ENCODE peak calls at places on chromosomes 13 and 19, in five cellular contexts. S, E, W, I and Q are unnamed samples.

GRCh38 chr19:1284979-1285736 is 515 bp upstream of the EFNA2 start:
- DNase-seq in W (no peak), I (no peak), S (peak), E (no peak), Q (no peak)

GRCh38 chr19:10898633-10899032 is 27.3 kb downstream of the CARM1 start:
- DNase-seq in W (no peak), S (no peak), I (no peak), E (no peak), Q (no peak)

GRCh38 chr13:23510544-23510916 is 59.7 kb upstream of the TNFRSF19 start:
- DNase-seq in W (no peak), E (no peak), S (no peak), I (no peak), Q (no peak)

GRCh38 chr13:29573190-29573589 is 22.3 kb downstream of the SLC7A1 start:
- DNase-seq in W (peak), I (no peak), E (no peak), S (no peak), Q (no peak)

GRCh38 chr19:1601613-1602064 is 3.6 kb downstream of the UQCR11 start:
- DNase-seq in E (peak), S (no peak), W (no peak), I (no peak), Q (no peak)

GRCh38 chr19:57406516-57407123 is 4.3 kb upstream of the ZNF17 start:
- DNase-seq in S (peak), W (peak), I (peak), E (peak), Q (peak)

GRCh38 chr19:14138576-14139265 is 2.3 kb upstream of the ASF1B start:
- DNase-seq in W (no peak), S (no peak), E (no peak), I (no peak), Q (no peak)

GRCh38 chr19:15508035-15508710 is at the start of gene CYP4F22:
- DNase-seq in E (peak), W (no peak), I (no peak), S (no peak), Q (no peak)

GRCh38 chr19:15299568-15300409 is 32.5 kb downstream of the BRD4 start:
- DNase-seq in S (no peak), E (no peak), I (no peak), W (no peak), Q (no peak)

GRCh38 chr13:110561335-110562033 is at the start of gene RAB20:
- DNase-seq in E (peak), S (peak), I (peak), W (peak), Q (peak)

GRCh38 chr13:105971720-105972119 is 563.7 kb downstream of the EFNB2 start:
- DNase-seq in S (no peak), I (no peak), E (no peak), W (no peak), Q (no peak)

GRCh38 chr19:12293771-12294307 is 844 bp downstream of the ZNF44 start:
- DNase-seq in E (peak), W (peak), I (peak), S (peak), Q (peak)

GRCh38 chr13:34086281-34086680 is 268.3 kb downstream of the RFC3 start:
- DNase-seq in I (no peak), E (no peak), W (peak), S (no peak), Q (no peak)

GRCh38 chr13:70849267-70849666 is 741.0 kb upstream of the KLHL1 start:
- DNase-seq in S (no peak), I (no peak), E (no peak), W (no peak), Q (no peak)

GRCh38 chr13:70842062-70842644 is 733.9 kb upstream of the KLHL1 start:
- DNase-seq in W (no peak), S (no peak), I (no peak), E (no peak), Q (no peak)

GRCh38 chr13:70841240-70842061 is 733.2 kb upstream of the KLHL1 start:
- DNase-seq in I (no peak), W (no peak), S (no peak), E (no peak), Q (no peak)

DNA sequence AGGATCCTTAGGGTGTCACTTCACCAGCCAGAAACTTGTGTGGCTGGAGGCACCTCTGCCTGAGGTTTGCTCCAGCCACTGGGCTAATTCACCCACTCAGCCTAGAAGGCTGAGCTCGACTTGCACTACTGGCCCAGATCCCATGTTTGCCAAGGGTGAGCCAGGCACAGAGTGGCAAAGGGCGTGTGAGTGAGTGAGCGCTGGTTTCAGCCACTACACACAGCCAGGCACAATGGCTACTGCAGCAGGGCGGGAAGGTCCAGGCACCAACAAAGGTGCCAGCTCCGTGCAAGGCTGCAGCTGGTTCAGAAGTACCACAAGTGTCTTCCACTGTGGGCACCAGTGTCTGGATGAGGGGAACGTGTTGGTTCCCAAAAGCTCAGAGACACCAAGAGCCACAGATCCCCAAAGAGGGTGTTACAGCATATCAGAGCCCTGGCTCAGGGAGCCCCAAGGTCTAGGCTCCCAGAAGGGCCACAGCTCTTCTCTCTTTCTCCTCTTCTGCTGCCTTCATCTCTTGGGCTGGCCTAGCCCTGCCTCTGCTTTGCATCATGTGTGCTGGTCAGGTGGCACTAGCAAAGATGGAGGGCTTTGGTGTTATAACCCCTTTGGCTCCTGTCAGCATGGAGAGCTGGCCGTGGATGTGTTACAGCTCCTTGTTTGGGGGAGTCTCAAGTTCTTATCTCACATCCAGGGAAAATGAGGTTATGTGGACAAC is 736.3 kb upstream of the KLHL1 start:
- DNase-seq in E (no peak), I (no peak), S (no peak), W (no peak), Q (no peak)
- TF ChIP-seq TAF1 in E (no peak), I (no peak), S (no peak), W (no peak), Q (no peak)

DNA sequence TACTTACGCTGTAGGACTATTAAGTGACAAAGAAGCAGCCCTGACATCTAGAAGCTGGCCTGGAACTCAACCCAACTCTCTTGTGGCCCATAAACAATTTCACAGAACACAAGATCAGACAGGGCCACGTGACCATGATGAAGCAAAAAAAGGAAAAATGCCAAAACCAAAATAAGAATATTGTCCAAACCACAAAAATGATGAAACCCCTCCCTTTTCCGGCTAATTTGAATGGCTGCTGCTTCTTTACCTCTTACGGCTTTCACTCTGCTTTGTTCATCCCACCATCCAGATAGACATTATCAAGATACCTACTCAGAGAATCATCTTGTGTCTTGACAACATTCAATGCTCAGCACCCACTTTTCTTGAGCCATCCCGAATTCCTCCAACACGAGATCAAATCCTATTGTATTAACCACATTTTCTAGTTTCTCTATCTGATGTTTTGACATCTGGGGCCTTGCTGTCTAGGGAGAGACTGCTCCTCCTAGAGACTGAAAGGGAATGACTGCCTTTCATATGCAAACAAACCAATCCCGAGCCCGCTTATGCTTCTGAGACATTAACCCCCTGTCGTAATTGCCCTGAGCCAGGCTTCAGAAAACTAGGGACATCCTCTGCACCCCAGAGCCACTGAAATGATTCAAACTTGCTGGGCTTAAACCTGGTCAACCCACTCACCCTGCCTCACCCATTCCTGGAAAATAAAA is 186.3 kb downstream of the TDRD3 start:
- DNase-seq in I (peak), E (no peak), W (no peak), S (no peak), Q (no peak)
- TF ChIP-seq POLR2AphosphoS5 in I (no peak), E (no peak), W (no peak), S (no peak), Q (no peak)

GRCh38 chr19:2944775-2945574 is at the start of gene ZNF77:
- DNase-seq in S (peak), E (peak), I (peak), W (peak), Q (peak)
- TF ChIP-seq POLR2A in S (no peak), E (peak), I (peak), W (peak), Q (no peak)

GRCh38 chr19:44570984-44571684 is 41.7 kb upstream of the CEACAM20 start:
- DNase-seq in S (peak), I (peak), E (peak), W (peak), Q (no peak)
- TF ChIP-seq TAF1 in S (no peak), I (no peak), E (no peak), W (no peak), Q (no peak)

DNA sequence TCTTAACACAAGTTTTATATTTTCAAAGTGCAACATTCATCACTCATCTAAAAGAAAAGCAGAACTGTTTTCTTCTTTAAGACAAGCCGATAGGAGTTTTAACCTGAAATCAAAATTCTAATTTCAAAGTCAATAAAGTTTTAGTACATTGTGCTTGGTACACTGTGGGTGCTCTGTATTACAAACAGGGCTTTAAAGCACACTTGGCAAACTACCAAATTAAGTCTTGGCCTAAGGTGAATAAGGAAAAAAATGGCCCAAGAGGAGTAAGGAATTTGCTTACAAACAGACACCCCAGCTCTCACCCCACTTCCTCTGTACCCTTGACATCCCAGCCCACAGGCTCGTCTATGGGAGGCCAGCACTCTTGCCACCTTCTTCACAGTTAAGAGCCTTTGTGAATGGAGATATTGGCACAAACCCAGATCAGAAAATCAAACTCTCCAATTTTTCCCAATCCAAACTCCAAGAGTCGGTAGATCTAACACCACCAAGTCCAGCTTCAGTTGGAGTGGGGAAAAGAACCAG is 66.0 kb downstream of the ABCC4 start:
- DNase-seq in S (no peak), W (no peak), E (no peak), I (no peak), Q (no peak)
- TF ChIP-seq POLR2AphosphoS5 in S (no peak), W (no peak), E (no peak), I (no peak), Q (no peak)

DNA sequence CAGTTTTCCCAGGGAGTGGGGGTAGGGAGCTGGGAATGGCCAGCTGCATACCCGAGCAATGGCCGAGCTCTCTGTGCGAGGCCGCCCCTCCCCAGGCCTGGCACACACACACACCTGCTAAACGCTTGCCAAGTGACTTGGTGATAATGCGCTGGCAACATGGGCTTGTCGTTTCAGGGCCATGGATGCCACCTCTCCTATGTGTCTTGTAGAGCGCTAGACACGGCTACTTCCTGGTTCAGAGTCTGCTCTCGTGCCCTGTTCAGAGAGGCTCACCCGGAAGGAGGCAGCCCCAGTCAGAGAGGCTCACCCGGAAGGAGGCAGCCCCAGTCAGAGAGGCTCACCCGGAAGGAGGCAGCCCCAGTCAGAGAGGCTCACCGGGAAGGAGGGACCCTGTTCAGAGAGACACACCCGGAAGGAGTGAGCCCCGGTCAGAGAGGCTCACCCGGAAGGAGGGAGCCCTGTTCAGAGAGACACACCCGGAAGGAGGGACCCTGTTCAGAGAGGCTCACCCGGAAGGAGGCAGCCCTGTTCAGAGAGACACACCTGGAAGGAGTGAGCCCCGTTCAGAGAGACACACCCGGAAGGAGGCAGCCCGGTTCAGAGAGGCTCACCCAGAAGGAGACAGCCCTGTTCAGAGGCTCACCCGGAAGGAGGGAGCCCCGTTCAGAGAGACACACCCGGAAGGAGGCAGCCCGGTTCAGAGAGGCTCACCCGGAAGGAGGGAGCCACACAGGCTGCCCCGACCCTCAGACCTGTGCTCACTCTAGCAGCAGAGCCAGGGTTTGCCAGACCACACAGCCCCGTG is 4.2 kb downstream of the ADPRHL1 start:
- DNase-seq in E (peak), S (no peak), I (peak), W (peak), Q (no peak)
- TF ChIP-seq POLR2A in E (peak), S (no peak), I (peak), W (peak), Q (peak)

DNA sequence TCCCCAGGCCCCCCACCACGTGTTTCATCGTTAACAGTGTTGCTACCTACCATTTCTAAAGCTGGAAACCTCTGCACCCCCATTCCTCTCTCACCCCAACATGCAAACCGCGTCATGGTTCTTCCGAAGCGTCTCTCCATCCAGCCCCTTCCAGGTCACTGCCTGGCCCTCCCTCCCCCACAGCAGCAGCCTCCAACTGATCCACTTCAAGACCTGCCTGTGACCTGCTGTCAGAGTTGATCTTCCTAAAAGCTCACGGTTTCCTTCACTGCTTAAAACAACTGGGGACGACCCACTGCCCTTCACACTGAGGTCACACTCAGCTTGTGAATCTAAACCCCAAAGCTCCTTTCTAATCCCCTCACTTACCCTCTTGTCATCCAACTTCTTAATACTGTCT is 47.7 kb downstream of the STK24 start:
- DNase-seq in W (no peak), S (no peak), E (no peak), I (no peak), Q (no peak)
- TF ChIP-seq TAF1 in W (no peak), S (no peak), E (no peak), I (no peak), Q (no peak)

GRCh38 chr13:113969973-113970611 is 3.8 kb downstream of the C13orf46 start:
- DNase-seq in I (no peak), W (no peak), S (no peak), E (no peak), Q (no peak)
- TF ChIP-seq POLR2AphosphoS5 in I (no peak), W (no peak), S (no peak), E (no peak), Q (no peak)

DNA sequence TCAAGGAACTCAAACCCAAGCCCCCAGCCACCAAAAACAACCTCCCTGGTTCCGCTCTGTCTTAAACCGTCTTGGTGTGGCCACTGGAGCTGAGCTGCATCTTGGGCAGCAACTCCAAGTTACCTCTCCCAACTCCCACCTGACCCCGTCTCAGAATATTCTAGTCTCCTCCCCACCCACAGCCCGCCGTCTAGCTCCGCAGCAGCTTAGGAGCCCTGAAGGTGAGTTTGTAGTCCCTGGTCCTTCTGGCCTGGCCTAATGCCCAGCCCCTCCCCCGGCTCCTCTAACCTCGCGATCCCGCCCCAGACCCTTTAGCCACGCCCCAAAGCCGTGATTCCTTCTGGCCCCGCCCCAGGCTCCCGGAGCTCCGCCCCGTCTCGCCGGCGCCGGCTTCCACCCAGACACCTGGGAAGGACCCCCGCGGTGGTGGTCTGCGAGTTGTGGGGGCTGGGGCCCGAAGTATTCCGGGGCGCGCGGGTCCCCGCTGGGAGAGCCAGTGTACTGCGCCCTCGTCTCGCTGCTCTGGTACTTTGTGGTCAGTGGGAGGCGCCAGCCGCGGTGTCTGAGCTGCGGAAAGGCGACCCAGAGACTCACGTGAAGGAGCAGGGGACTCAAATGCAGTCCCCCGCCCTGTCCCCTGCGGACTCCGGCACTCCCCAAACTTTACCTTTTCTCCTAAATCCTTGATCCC is 2.5 kb upstream of the LHB start:
- DNase-seq in S (peak), W (no peak), I (peak), E (peak), Q (peak)
- TF ChIP-seq POLR2A in S (no peak), W (no peak), I (no peak), E (peak), Q (no peak)

GRCh38 chr19:17965370-17966114 is 1.4 kb upstream of the KCNN1 start:
- DNase-seq in S (no peak), I (no peak), W (no peak), E (no peak), Q (no peak)

GRCh38 chr19:17967258-17968051 is 548 bp downstream of the KCNN1 start:
- DNase-seq in I (no peak), W (no peak), E (peak), S (peak), Q (no peak)

GRCh38 chr19:17966115-17966455 is 822 bp upstream of the KCNN1 start:
- DNase-seq in W (no peak), I (no peak), S (no peak), E (no peak), Q (no peak)

GRCh38 chr19:17966497-17967257 is at the start of gene KCNN1:
- DNase-seq in W (no peak), S (peak), E (peak), I (no peak), Q (no peak)

GRCh38 chr19:17963936-17964691 is 2.8 kb upstream of the KCNN1 start:
- DNase-seq in S (no peak), W (no peak), I (no peak), E (no peak), Q (no peak)
- TF ChIP-seq TAF1 in S (no peak), W (no peak), I (no peak), E (no peak), Q (no peak)